ENCODE peak calls at places on chromosomes 6 and 20, in six cellular contexts. One of them, this sample, is unnamed.

GRCh38 chr6:100472674-100473073 is 8.0 kb upstream of the SIM1 start:
- DNase-seq in pancreas: no peak
- DNase-seq in activated naive CD4-positive, alpha-beta T cell: no peak
- DNase-seq in kidney glomerular epithelial cell: peak; percentile 81
- DNase-seq in fibroblast of lung: no peak
- DNase-seq in right cardiac atrium: no peak
- DNase-seq in this sample: no peak

GRCh38 chr20:47669489-47669888 is 115.8 kb downstream of the SULF2 start:
- DNase-seq in pancreas: no peak
- DNase-seq in activated naive CD4-positive, alpha-beta T cell: no peak
- DNase-seq in kidney glomerular epithelial cell: no peak
- DNase-seq in fibroblast of lung: no peak
- DNase-seq in right cardiac atrium: no peak
- DNase-seq in this sample: no peak

GRCh38 chr6:16420715-16421461 is 182.5 kb downstream of the GMPR start:
- DNase-seq in pancreas: no peak
- DNase-seq in activated naive CD4-positive, alpha-beta T cell: no peak
- DNase-seq in kidney glomerular epithelial cell: no peak
- DNase-seq in fibroblast of lung: peak; percentile 93
- DNase-seq in right cardiac atrium: no peak
- DNase-seq in this sample: peak; percentile 67

GRCh38 chr6:157459327-157459726 is 78.3 kb downstream of the ZDHHC14 start:
- DNase-seq in pancreas: no peak
- DNase-seq in activated naive CD4-positive, alpha-beta T cell: no peak
- DNase-seq in kidney glomerular epithelial cell: no peak
- DNase-seq in fibroblast of lung: no peak
- DNase-seq in right cardiac atrium: no peak
- DNase-seq in this sample: no peak

GRCh38 chr6:40901322-40902055 is 137.5 kb downstream of the UNC5CL start:
- DNase-seq in pancreas: no peak
- DNase-seq in activated naive CD4-positive, alpha-beta T cell: no peak
- DNase-seq in kidney glomerular epithelial cell: no peak
- DNase-seq in fibroblast of lung: no peak
- DNase-seq in right cardiac atrium: no peak
- DNase-seq in this sample: no peak

GRCh38 chr6:136113736-136114173 is 136.4 kb downstream of the MTFR2 start:
- DNase-seq in pancreas: peak; percentile 4
- DNase-seq in activated naive CD4-positive, alpha-beta T cell: no peak
- DNase-seq in kidney glomerular epithelial cell: peak; percentile 58
- DNase-seq in fibroblast of lung: peak; percentile 75
- DNase-seq in right cardiac atrium: peak; percentile 70
- DNase-seq in this sample: no peak

GRCh38 chr20:35907017-35907685 is 47.2 kb downstream of the SCAND1 start:
- DNase-seq in pancreas: no peak
- DNase-seq in activated naive CD4-positive, alpha-beta T cell: no peak
- DNase-seq in kidney glomerular epithelial cell: no peak
- DNase-seq in fibroblast of lung: no peak
- DNase-seq in right cardiac atrium: peak; percentile 71
- DNase-seq in this sample: no peak

GRCh38 chr6:46719099-46719498 is 16.1 kb downstream of the PLA2G7 start:
- DNase-seq in pancreas: no peak
- DNase-seq in activated naive CD4-positive, alpha-beta T cell: no peak
- DNase-seq in kidney glomerular epithelial cell: peak; percentile 84
- DNase-seq in fibroblast of lung: peak; percentile 22
- DNase-seq in right cardiac atrium: no peak
- DNase-seq in this sample: no peak

GRCh38 chr6:11500008-11500407 is 37.5 kb upstream of the TMEM170B start:
- DNase-seq in pancreas: no peak
- DNase-seq in activated naive CD4-positive, alpha-beta T cell: no peak
- DNase-seq in kidney glomerular epithelial cell: peak; percentile 54
- DNase-seq in fibroblast of lung: peak; percentile 15
- DNase-seq in right cardiac atrium: no peak
- DNase-seq in this sample: no peak

GRCh38 chr6:37396571-37397185 is 36.3 kb upstream of the CMTR1 start:
- DNase-seq in pancreas: no peak
- DNase-seq in activated naive CD4-positive, alpha-beta T cell: no peak
- DNase-seq in kidney glomerular epithelial cell: no peak
- DNase-seq in fibroblast of lung: peak; percentile 24
- DNase-seq in right cardiac atrium: no peak
- DNase-seq in this sample: no peak

GRCh38 chr6:30508890-30509736 is 19.8 kb downstream of the HLA-E start:
- DNase-seq in pancreas: no peak
- DNase-seq in activated naive CD4-positive, alpha-beta T cell: no peak
- DNase-seq in kidney glomerular epithelial cell: no peak
- DNase-seq in fibroblast of lung: no peak
- DNase-seq in right cardiac atrium: no peak
- DNase-seq in this sample: no peak

GRCh38 chr6:157823001-157823522 is at the start of gene SNX9:
- DNase-seq in pancreas: peak; percentile 74
- DNase-seq in activated naive CD4-positive, alpha-beta T cell: no peak
- DNase-seq in kidney glomerular epithelial cell: peak; percentile 37
- DNase-seq in fibroblast of lung: peak; percentile 74
- DNase-seq in right cardiac atrium: peak; percentile 92
- DNase-seq in this sample: no peak

GRCh38 chr20:1941226-1941625 is 46.0 kb downstream of the SIRPA start:
- DNase-seq in pancreas: no peak
- DNase-seq in activated naive CD4-positive, alpha-beta T cell: no peak
- DNase-seq in kidney glomerular epithelial cell: peak; percentile 38
- DNase-seq in fibroblast of lung: no peak
- DNase-seq in right cardiac atrium: peak; percentile 76
- DNase-seq in this sample: no peak

This sample was measured in central memory CD8-positive, alpha-beta T cell.